ENCODE peak calls at places on chromosomes 16 and 17, in four cellular contexts. M is kidney epithelial cell, S is AG09309, V is retinal pigment epithelial cell. N is an unnamed sample.

GRCh38 chr17:77644181-77644972 is 314.1 kb upstream of the TNRC6C start:
- DNase-seq in M (no peak), S (no peak), V (no peak), N (no peak)

GRCh38 chr16:31090540-31090939 is 1.8 kb upstream of the PRSS53 start:
- DNase-seq in M (no peak), S (no peak), V (no peak), N (no peak)

GRCh38 chr16:90004577-90004976 is 14.7 kb downstream of the DBNDD1 start:
- DNase-seq in M (no peak), S (no peak), V (no peak), N (no peak)

GRCh38 chr17:78040561-78041400 is 82.3 kb downstream of the TNRC6C start:
- DNase-seq in M (no peak), S (no peak), V (peak; percentile 28), N (no peak)

GRCh38 chr16:49519008-49519656 is 145.5 kb downstream of the C16orf78 start:
- DNase-seq in M (no peak), S (no peak), V (no peak), N (no peak)

GRCh38 chr16:88086571-88087516 is 135.6 kb downstream of the BANP start:
- DNase-seq in M (no peak), S (no peak), V (no peak), N (no peak)

GRCh38 chr17:51079049-51079448 is 41.6 kb downstream of the SPAG9 start:
- DNase-seq in M (no peak), S (no peak), V (no peak), N (no peak)

GRCh38 chr16:53756329-53756996 is 52.5 kb downstream of the FTO start:
- DNase-seq in M (peak; percentile 87), S (no peak), V (no peak), N (no peak)

GRCh38 chr17:73492125-73492801 is 152.0 kb downstream of the SDK2 start:
- DNase-seq in M (no peak), S (no peak), V (no peak), N (no peak)

GRCh38 chr17:49362723-49363117 is 670 bp upstream of the ZNF652 start:
- DNase-seq in M (no peak), S (no peak), V (no peak), N (no peak)

GRCh38 chr17:29747660-29748059 is 124.9 kb upstream of the CORO6 start:
- DNase-seq in M (no peak), S (no peak), V (no peak), N (no peak)

GRCh38 chr17:57868007-57868774 is 18.3 kb upstream of the MRPS23 start:
- DNase-seq in M (no peak), S (peak; percentile 62), V (peak; percentile 66), N (peak; percentile 76)

GRCh38 chr16:17336501-17336900 is 134.3 kb downstream of the XYLT1 start:
- DNase-seq in M (no peak), S (no peak), V (no peak), N (no peak)

GRCh38 chr17:31156326-31156725 is 61.5 kb downstream of the NF1 start:
- DNase-seq in M (no peak), S (peak; percentile 62), V (no peak), N (no peak)

GRCh38 chr17:72618018-72618509 is 474.4 kb downstream of the SLC39A11 start:
- DNase-seq in M (no peak), S (no peak), V (no peak), N (no peak)

GRCh38 chr16:9557713-9558112 is 466.3 kb downstream of the HAPSTR1 start:
- DNase-seq in M (no peak), S (no peak), V (no peak), N (no peak)

GRCh38 chr17:76527430-76528111 is 9.9 kb downstream of the CYGB start:
- DNase-seq in M (peak; percentile 78), S (no peak), V (no peak), N (peak; percentile 83)

GRCh38 chr16:78434401-78434800 is 334.9 kb downstream of the WWOX start:
- DNase-seq in M (peak; percentile 23), S (no peak), V (no peak), N (no peak)

GRCh38 chr16:88642881-88643545 is 4.6 kb downstream of the IL17C start:
- DNase-seq in M (no peak), S (no peak), V (no peak), N (no peak)

GRCh38 chr17:83183150-83183820 is 103.9 kb downstream of the METRNL start:
- DNase-seq in M (no peak), S (no peak), V (no peak), N (no peak)

GRCh38 chr17:80523054-80523744 is 21.4 kb upstream of the RPTOR start:
- DNase-seq in M (no peak), S (no peak), V (no peak), N (no peak)

GRCh38 chr17:64002658-64003525 is 4.7 kb downstream of the PRR29 start:
- DNase-seq in M (no peak), S (no peak), V (no peak), N (no peak)

GRCh38 chr17:163514-164103 is 17.8 kb downstream of the DOC2B start:
- DNase-seq in M (no peak), S (no peak), V (no peak), N (no peak)

GRCh38 chr17:75088902-75089417 is 1.2 kb downstream of the SLC16A5 start:
- DNase-seq in M (no peak), S (no peak), V (no peak), N (no peak)

GRCh38 chr17:76051571-76051970 is 20.7 kb downstream of the SRP68 start:
- DNase-seq in M (no peak), S (no peak), V (no peak), N (no peak)

GRCh38 chr17:68383443-68384321 is 73.6 kb downstream of the WIPI1 start:
- DNase-seq in M (no peak), S (peak; percentile 80), V (peak; percentile 86), N (peak; percentile 66)

GRCh38 chr17:59651346-59651745 is 31.7 kb downstream of the CLTC start:
- DNase-seq in M (no peak), S (no peak), V (no peak), N (no peak)

DNA sequence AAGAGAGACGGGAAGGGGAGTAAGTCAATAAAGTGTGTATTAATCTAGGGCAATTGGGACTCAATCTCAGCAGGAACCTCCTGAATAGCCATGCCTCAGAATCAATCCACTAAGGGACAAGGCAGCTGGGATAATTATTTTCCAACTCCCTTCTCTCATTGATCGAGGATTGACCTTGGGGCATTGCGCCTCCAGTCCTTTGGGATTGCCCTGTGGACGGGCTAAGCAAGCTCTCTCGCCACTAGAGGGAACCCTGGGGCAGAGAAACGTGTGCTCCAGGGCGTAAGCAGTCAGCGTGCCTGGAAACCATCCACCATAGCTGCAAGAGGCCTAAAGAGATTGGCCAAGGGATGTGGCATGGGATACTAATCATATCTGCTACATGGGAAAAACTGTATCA is 53.9 kb upstream of the ERCC4 start:
- DNase-seq in M (peak; percentile 37), S (peak; percentile 46), V (no peak), N (peak; percentile 28)
- H3K4me3 ChIP-seq in M (no peak overlapping the region), S (no peak overlapping the region), V (no peak overlapping the region), N (no peak overlapping the region)

DNA sequence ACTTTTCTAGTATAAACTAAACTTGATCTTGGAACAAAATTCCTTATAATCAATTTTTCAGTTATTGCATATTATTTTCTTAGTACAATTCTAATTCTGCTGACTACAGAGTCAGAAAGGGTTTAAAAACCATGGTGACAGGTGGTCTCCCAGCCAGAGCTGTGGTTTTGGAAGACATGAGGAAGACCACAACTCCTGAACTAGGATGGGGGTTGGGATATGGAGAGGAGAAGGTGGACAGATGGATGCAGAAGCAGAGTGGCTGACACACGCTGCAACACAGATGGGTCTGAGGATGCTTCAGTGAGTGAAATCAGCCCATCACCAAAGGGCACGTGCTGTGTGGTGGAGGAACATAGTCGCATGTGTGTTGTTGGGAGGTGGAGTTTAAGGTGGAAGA is 187.7 kb downstream of the LGALS9B start:
- DNase-seq in M (no peak), S (no peak), V (no peak), N (no peak)
- H3K4me3 ChIP-seq in M (no peak overlapping the region), S (no peak overlapping the region), V (no peak overlapping the region), N (no peak overlapping the region)

GRCh38 chr16:72939247-72939646 is 108.7 kb downstream of the ZFHX3 start:
- DNase-seq in M (no peak), S (no peak), V (no peak), N (no peak)
- H3K4me3 ChIP-seq in M (no peak overlapping the region), S (no peak overlapping the region), V (no peak overlapping the region), N (no peak overlapping the region)

GRCh38 chr16:23950291-23950894 is 114.6 kb downstream of the PRKCB start:
- DNase-seq in M (no peak), S (no peak), V (no peak), N (no peak)
- H3K4me3 ChIP-seq in M (no peak overlapping the region), S (no peak overlapping the region), V (no peak overlapping the region), N (no peak overlapping the region)